ENCODE peak calls at places on chromosomes 2 and 18, in six cellular contexts. N is mesendoderm, A is mesenchymal stem cell, I is IMR-90, D is H9, S is neuronal stem cell. Y is an unnamed sample.

GRCh38 chr2:24723668-24724067 is 69.5 kb downstream of the PTRHD1 start:
- DNase-seq in N (no peak), A (no peak), I (no peak), D (no peak), S (no peak), Y (no peak)

GRCh38 chr2:19902272-19902730 is 518 bp upstream of the TTC32 start:
- DNase-seq in N (no peak), A (no peak), I (no peak), D (no peak), S (no peak), Y (no peak)

GRCh38 chr18:7158201-7158600 is 40.6 kb upstream of the LAMA1 start:
- DNase-seq in N (peak), A (peak), I (peak), D (no peak), S (no peak), Y (peak)

GRCh38 chr18:31658670-31659573 is 25.5 kb downstream of the B4GALT6 start:
- DNase-seq in N (no peak), A (peak), I (no peak), D (no peak), S (no peak), Y (no peak)

GRCh38 chr2:188050716-188051115 is 241.0 kb upstream of the GULP1 start:
- DNase-seq in N (no peak), A (peak), I (no peak), D (no peak), S (no peak), Y (no peak)

GRCh38 chr2:73239776-73240175 is 5.7 kb downstream of the CCT7 start:
- DNase-seq in N (no peak), A (peak), I (peak), D (no peak), S (no peak), Y (no peak)

GRCh38 chr18:31946305-31947046 is 3.5 kb upstream of the TRAPPC8 start:
- DNase-seq in N (peak), A (no peak), I (no peak), D (peak), S (no peak), Y (no peak)

GRCh38 chr2:195477996-195478382 is 179.0 kb upstream of the SLC39A10 start:
- DNase-seq in N (no peak), A (no peak), I (peak), D (no peak), S (no peak), Y (no peak)

GRCh38 chr2:173021939-173022371 is 53.7 kb upstream of the MAP3K20 start:
- DNase-seq in N (no peak), A (peak), I (peak), D (no peak), S (no peak), Y (no peak)

GRCh38 chr2:219475697-219476604 is 22.7 kb upstream of the GMPPA start:
- DNase-seq in N (peak), A (peak), I (peak), D (peak), S (peak), Y (no peak)

GRCh38 chr2:161414385-161415040 is 1.6 kb upstream of the TBR1 start:
- DNase-seq in N (peak), A (peak), I (peak), D (peak), S (peak), Y (no peak)

GRCh38 chr2:101064868-101065549 is 62.9 kb downstream of the RPL31 start:
- DNase-seq in N (no peak), A (peak), I (peak), D (no peak), S (no peak), Y (no peak)

GRCh38 chr2:15365411-15365810 is 195.7 kb downstream of the NBAS start:
- DNase-seq in N (no peak), A (no peak), I (no peak), D (no peak), S (no peak), Y (no peak)

GRCh38 chr2:28681216-28681981 is 70.2 kb upstream of the PPP1CB start:
- DNase-seq in N (no peak), A (peak), I (peak), D (no peak), S (no peak), Y (no peak)

GRCh38 chr2:127392133-127392827 is 4.5 kb upstream of the MAP3K2 start:
- DNase-seq in N (no peak), A (no peak), I (peak), D (no peak), S (no peak), Y (no peak)

GRCh38 chr2:195486987-195487644 is 169.9 kb upstream of the SLC39A10 start:
- DNase-seq in N (peak), A (peak), I (peak), D (no peak), S (no peak), Y (no peak)

GRCh38 chr2:150732064-150732463 is 244.6 kb upstream of the RND3 start:
- DNase-seq in N (peak), A (peak), I (peak), D (no peak), S (no peak), Y (no peak)

GRCh38 chr2:84991404-84992151 is 20.6 kb downstream of the KCMF1 start:
- DNase-seq in N (no peak), A (peak), I (peak), D (no peak), S (no peak), Y (no peak)

GRCh38 chr2:9524291-9524690 is 31.3 kb downstream of the ADAM17 start:
- DNase-seq in N (no peak), A (no peak), I (no peak), D (no peak), S (no peak), Y (no peak)
- H2BK15ac ChIP-seq in N (no peak), A (no peak), I (no peak), D (no peak), S (no peak), Y (no peak)

GRCh38 chr2:32718752-32719151 is 90.9 kb downstream of the TTC27 start:
- DNase-seq in N (peak), A (no peak), I (no peak), D (no peak), S (no peak), Y (no peak)

GRCh38 chr2:32716598-32716997 is 88.7 kb downstream of the TTC27 start:
- DNase-seq in N (no peak), A (no peak), I (no peak), D (no peak), S (no peak), Y (no peak)

GRCh38 chr2:32721376-32721775 is 93.5 kb downstream of the TTC27 start:
- DNase-seq in N (peak), A (no peak), I (no peak), D (no peak), S (no peak), Y (no peak)

GRCh38 chr2:32723467-32724079 is 95.7 kb downstream of the TTC27 start:
- DNase-seq in N (no peak), A (no peak), I (no peak), D (no peak), S (no peak), Y (no peak)

GRCh38 chr2:32719933-32720716 is 92.3 kb downstream of the TTC27 start:
- DNase-seq in N (no peak), A (no peak), I (no peak), D (no peak), S (no peak), Y (no peak)
- H2BK15ac ChIP-seq in N (no peak), A (no peak), I (no peak), D (no peak), S (no peak), Y (no peak)

GRCh38 chr18:50776383-50776782 is 43.4 kb downstream of the MRO start:
- DNase-seq in N (peak), A (no peak), I (no peak), D (no peak), S (no peak), Y (no peak)

GRCh38 chr18:50775207-50775606 is 44.6 kb downstream of the MRO start:
- DNase-seq in N (no peak), A (no peak), I (no peak), D (peak), S (no peak), Y (no peak)

GRCh38 chr18:50780144-50780543 is 39.7 kb downstream of the MRO start:
- DNase-seq in N (no peak), A (no peak), I (no peak), D (no peak), S (no peak), Y (no peak)

DNA sequence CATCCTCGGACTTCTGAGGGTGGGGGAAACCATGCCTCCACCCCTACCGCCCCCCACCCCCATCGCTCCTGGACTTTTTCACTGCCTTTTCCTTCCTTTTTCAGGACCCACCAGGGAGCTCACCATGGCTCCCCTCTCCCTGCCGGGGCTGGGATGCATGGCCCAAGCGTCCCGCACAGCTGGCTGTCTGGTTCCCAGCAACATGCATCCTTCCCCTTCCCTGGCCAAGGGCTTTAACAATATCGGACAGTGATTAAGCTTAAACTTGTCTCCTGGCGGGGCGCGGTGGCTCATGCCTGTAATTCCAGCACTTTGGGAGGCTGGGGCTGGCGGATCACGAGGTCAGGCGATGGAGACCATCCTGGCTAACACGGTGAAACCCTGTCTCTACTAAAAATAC is 44.1 kb downstream of the MRO start:
- DNase-seq in N (no peak), A (no peak), I (no peak), D (no peak), S (no peak), Y (no peak)
- H2BK15ac ChIP-seq in N (no peak), A (no peak), I (no peak), D (no peak), S (no peak), Y (no peak)

GRCh38 chr2:217349251-217349650 is 489.4 kb upstream of the TNP1 start:
- DNase-seq in N (no peak), A (no peak), I (no peak), D (no peak), S (no peak), Y (no peak)
- H2BK15ac ChIP-seq in N (no peak), A (no peak), I (no peak), D (no peak), S (no peak), Y (no peak)

GRCh38 chr2:203802277-203803045 is 65.1 kb upstream of the CTLA4 start:
- DNase-seq in N (no peak), A (peak), I (peak), D (no peak), S (no peak), Y (no peak)

GRCh38 chr2:203804766-203805484 is 62.6 kb upstream of the CTLA4 start:
- DNase-seq in N (no peak), A (no peak), I (peak), D (no peak), S (no peak), Y (no peak)

GRCh38 chr2:203805485-203805838 is 62.1 kb upstream of the CTLA4 start:
- DNase-seq in N (no peak), A (no peak), I (no peak), D (no peak), S (no peak), Y (no peak)

GRCh38 chr2:203803046-203803429 is 64.5 kb upstream of the CTLA4 start:
- DNase-seq in N (no peak), A (no peak), I (no peak), D (no peak), S (no peak), Y (no peak)

GRCh38 chr2:203804070-203804469 is 63.5 kb upstream of the CTLA4 start:
- DNase-seq in N (peak), A (peak), I (peak), D (no peak), S (no peak), Y (no peak)
- H2BK15ac ChIP-seq in N (no peak), A (no peak), I (no peak), D (no peak), S (no peak), Y (no peak)

GRCh38 chr18:55158570-55158969 is 199.3 kb upstream of the CCDC68 start:
- DNase-seq in N (no peak), A (no peak), I (no peak), D (no peak), S (no peak), Y (no peak)
- H2BK15ac ChIP-seq in N (no peak), A (no peak), I (no peak), D (no peak), S (no peak), Y (no peak)

GRCh38 chr2:206936456-206937222 is 2.7 kb upstream of the CPO start:
- DNase-seq in N (no peak), A (no peak), I (no peak), D (no peak), S (no peak), Y (no peak)

GRCh38 chr2:206936006-206936405 is 3.3 kb upstream of the CPO start:
- DNase-seq in N (no peak), A (no peak), I (no peak), D (no peak), S (no peak), Y (no peak)

GRCh38 chr2:206939340-206939739 is at the start of gene CPO:
- DNase-seq in N (no peak), A (no peak), I (no peak), D (no peak), S (no peak), Y (no peak)

GRCh38 chr2:206942799-206943478 is 3.6 kb downstream of the CPO start:
- DNase-seq in N (peak), A (no peak), I (no peak), D (no peak), S (no peak), Y (no peak)

DNA sequence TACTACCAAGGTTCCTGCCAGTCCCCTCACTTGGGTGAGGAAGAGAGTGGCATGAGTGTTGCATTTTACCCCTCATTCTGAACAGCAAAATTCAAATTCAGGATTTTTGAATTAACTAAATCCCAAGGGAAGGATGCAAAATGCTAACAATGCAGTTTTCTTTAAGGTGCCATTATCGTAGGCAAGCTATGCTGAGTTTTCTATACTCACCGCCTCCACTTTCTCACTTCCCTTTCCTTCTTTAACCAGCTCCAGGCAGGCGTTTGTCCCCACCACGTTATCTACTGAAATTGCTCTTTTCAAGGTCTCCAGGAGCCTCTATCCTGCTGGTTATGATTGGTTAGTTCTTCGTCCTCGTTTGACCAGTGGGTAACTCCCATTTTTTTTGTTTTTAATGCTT is 1.8 kb upstream of the CPO start:
- DNase-seq in N (no peak), A (no peak), I (no peak), D (no peak), S (no peak), Y (no peak)
- H2BK15ac ChIP-seq in N (no peak), A (no peak), I (no peak), D (no peak), S (no peak), Y (no peak)

GRCh38 chr18:10514621-10515020 is 11.2 kb upstream of the NAPG start:
- DNase-seq in N (no peak), A (peak), I (no peak), D (no peak), S (no peak), Y (no peak)
- H2BK15ac ChIP-seq in N (no peak), A (no peak), I (no peak), D (no peak), S (no peak), Y (no peak)

DNA sequence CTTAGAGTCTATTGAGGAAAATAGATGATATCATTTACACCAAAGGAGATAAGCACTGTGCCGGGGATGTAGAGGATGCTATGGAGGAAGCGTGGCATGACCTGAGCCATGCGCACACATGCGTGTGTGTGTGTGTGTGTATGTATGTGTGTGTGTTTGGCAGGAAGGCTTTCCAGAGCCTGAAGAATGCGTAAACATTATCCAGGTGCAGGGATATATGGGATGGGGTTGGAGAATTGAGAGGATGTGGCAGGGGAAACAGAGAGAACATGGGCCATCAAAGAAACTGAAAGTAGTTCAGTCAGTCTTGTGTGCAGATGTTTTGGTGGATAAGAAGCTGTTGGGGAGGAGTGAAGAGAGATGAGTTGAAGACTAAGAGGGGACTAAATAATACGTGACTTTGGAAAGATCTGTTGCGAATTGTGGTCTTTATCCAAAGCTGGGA is 9.3 kb upstream of the STAT1 start:
- DNase-seq in N (no peak), A (no peak), I (no peak), D (no peak), S (no peak), Y (no peak)
- H2BK15ac ChIP-seq in N (no peak), A (no peak), I (peak), D (no peak), S (no peak), Y (no peak)